ENCODE peak calls at places on chromosomes 4 and X, in ten cellular contexts. O is PC-9, A is fibroblast of pulmonary artery, S is mucosa of descending colon, G is cardiac muscle cell, T is pancreas, X is mesothelial cell of epicardium, L is fibroblast of villous mesenchyme, C is CD14-positive monocyte, I is astrocyte. B is an unnamed sample.

GRCh38 chrX:21975827-21976226 is 35.3 kb downstream of the SMS start:
- DNase-seq in O (no peak), A (peak), T (no peak), L (peak), I (peak), S (no peak), C (no peak), X (no peak), G (no peak), B (no peak)

GRCh38 chr4:40335508-40335860 is 351 bp downstream of the CHRNA9 start:
- DNase-seq in O (no peak), T (no peak), G (no peak), L (peak), X (no peak), S (no peak), C (no peak), I (peak), A (peak), B (no peak)

GRCh38 chrX:31209005-31209612 is 137.3 kb upstream of the FTHL17 start:
- DNase-seq in A (no peak), C (no peak), I (peak), O (no peak), L (peak), T (no peak), G (no peak), S (no peak), X (no peak), B (no peak)

GRCh38 chr4:133995243-133995960 is 206.2 kb downstream of the PABPC4L start:
- DNase-seq in C (no peak), O (no peak), L (no peak), I (no peak), X (no peak), T (no peak), S (no peak), A (no peak), G (no peak), B (no peak)

GRCh38 chrX:103356023-103356798 is at the start of gene TCEAL9:
- DNase-seq in T (peak), I (peak), X (no peak), G (peak), A (peak), S (peak), O (peak), L (peak), C (no peak), B (no peak)

GRCh38 chr4:8315343-8316250 is 46.0 kb downstream of the HTRA3 start:
- DNase-seq in O (peak), C (no peak), I (peak), L (peak), A (peak), X (peak), G (peak), T (peak), S (no peak), B (no peak)

GRCh38 chr4:48369248-48369647 is 27.9 kb downstream of the SLAIN2 start:
- DNase-seq in G (no peak), S (no peak), T (no peak), O (no peak), L (no peak), X (no peak), A (peak), I (peak), C (no peak), B (no peak)

GRCh38 chrX:155333701-155334100 is 713 bp downstream of the CLIC2 start:
- DNase-seq in S (no peak), O (no peak), T (no peak), L (no peak), I (no peak), G (no peak), A (no peak), C (no peak), X (no peak), B (no peak)

GRCh38 chrX:106619797-106620196 is 8.0 kb downstream of the RADX start:
- DNase-seq in X (no peak), L (peak), C (no peak), S (no peak), O (no peak), G (peak), I (no peak), T (no peak), A (peak), B (no peak)

GRCh38 chr4:20248155-20248558 is 3.5 kb upstream of the SLIT2 start:
- DNase-seq in X (no peak), A (peak), S (no peak), O (peak), T (no peak), I (peak), G (peak), C (no peak), L (peak), B (no peak)

GRCh38 chr4:168613869-168614268 is 117.0 kb downstream of the PALLD start:
- DNase-seq in T (no peak), X (no peak), I (no peak), O (no peak), L (no peak), G (no peak), A (no peak), C (no peak), S (no peak), B (no peak)

GRCh38 chrX:124274438-124275166 is 57.9 kb upstream of the TEX13D start:
- DNase-seq in T (no peak), O (no peak), G (peak), C (no peak), X (no peak), L (no peak), I (no peak), S (no peak), A (no peak), B (no peak)

GRCh38 chrX:131729295-131729694 is 185.4 kb downstream of the OR13H1 start:
- DNase-seq in X (no peak), C (no peak), S (no peak), G (no peak), L (peak), I (peak), T (peak), O (no peak), A (no peak), B (peak)

GRCh38 chr4:4704267-4704666 is 155.2 kb upstream of the MSX1 start:
- DNase-seq in G (no peak), O (no peak), T (no peak), X (no peak), I (no peak), A (peak), L (peak), C (no peak), S (no peak), B (no peak)

GRCh38 chr4:22678851-22679517 is 13.8 kb upstream of the GBA3 start:
- DNase-seq in T (no peak), L (no peak), G (no peak), C (no peak), I (peak), X (no peak), S (no peak), A (no peak), O (no peak), B (no peak)

GRCh38 chr4:84582988-84583870 is at the start of gene CDS1:
- DNase-seq in S (peak), T (peak), X (peak), I (no peak), O (peak), A (no peak), G (peak), L (no peak), C (peak), B (no peak)

GRCh38 chr4:53695540-53696463 is 104.5 kb upstream of the LNX1 start:
- DNase-seq in C (no peak), G (no peak), T (no peak), A (no peak), S (no peak), L (no peak), I (no peak), X (no peak), O (no peak), B (no peak)

GRCh38 chrX:19382500-19383145 is 38.9 kb downstream of the PDHA1 start:
- DNase-seq in I (no peak), T (peak), X (no peak), G (peak), S (peak), A (peak), C (peak), O (peak), L (peak), B (no peak)

GRCh38 chrX:129777218-129777768 is 2.5 kb upstream of the SASH3 start:
- DNase-seq in T (no peak), A (no peak), C (peak), O (peak), S (peak), I (no peak), G (no peak), X (no peak), L (no peak), B (no peak)

DNA sequence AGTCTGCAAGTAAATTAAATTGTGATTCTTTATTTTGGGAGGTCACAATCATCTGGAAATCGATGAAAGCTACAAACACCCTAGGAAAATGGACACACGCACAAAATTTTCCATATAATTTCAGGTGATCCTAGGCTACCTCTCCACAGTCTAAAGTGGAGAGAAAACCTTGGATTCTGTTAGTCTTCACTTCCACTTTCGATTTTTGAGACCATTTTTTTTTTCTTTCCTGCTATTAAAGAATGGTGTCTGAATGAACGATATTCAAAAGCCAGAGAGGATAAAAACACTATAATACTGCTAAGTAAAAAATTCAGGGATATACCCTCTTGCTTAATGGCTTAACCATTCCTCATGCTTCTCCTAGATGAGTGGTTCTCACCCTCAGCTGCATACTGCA is 1.7 kb downstream of the FBXL5 start:
- DNase-seq in T (no peak), G (no peak), I (no peak), X (no peak), S (no peak), O (no peak), C (no peak), L (no peak), A (no peak), B (no peak)
- TF ChIP-seq CTCF in T (no peak), G (no peak), I (no peak), X (no peak), S (no peak), O (no peak), C (no peak), L (no peak), A (no peak), B (no peak)

GRCh38 chr4:165055601-165056000 is 1.9 kb downstream of the TRIM75 start:
- DNase-seq in A (no peak), X (no peak), O (no peak), T (no peak), C (no peak), S (no peak), G (no peak), L (no peak), I (no peak), B (no peak)

GRCh38 chr4:165058676-165059075 is 5.0 kb downstream of the TRIM75 start:
- DNase-seq in X (no peak), T (no peak), S (no peak), C (no peak), G (no peak), O (no peak), L (no peak), A (no peak), I (no peak), B (no peak)

DNA sequence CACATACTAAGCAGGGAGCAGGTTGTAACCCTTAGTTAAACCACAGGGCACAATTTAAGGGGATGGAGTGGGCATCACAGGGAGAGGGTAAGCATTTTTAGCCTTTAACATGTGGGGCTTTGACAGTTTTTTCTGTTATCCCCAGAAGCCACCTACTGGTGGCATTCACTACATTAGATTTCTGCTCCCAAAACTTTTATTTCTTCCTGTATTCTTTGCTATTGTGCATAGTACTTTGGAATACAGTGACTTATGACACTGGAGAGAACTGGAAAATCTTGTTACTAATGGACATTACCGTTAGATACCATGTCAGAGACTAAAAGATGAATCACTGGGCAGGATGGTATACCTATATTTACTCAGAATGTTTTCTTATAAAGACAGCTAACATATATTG is 7.3 kb downstream of the TRIM75 start:
- DNase-seq in G (no peak), C (no peak), X (no peak), S (no peak), I (no peak), O (no peak), L (no peak), T (no peak), A (no peak), B (no peak)
- TF ChIP-seq CTCF in G (no peak), C (no peak), X (no peak), S (no peak), I (no peak), O (peak), L (peak), T (no peak), A (peak), B (no peak)

GRCh38 chr4:138056541-138056940 is 185.6 kb downstream of the SLC7A11 start:
- DNase-seq in L (no peak), S (no peak), I (no peak), O (peak), A (no peak), T (no peak), X (no peak), C (no peak), G (no peak), B (no peak)

GRCh38 chr4:138051157-138051556 is 191.0 kb downstream of the SLC7A11 start:
- DNase-seq in L (no peak), S (no peak), A (no peak), O (no peak), G (no peak), I (peak), C (no peak), T (no peak), X (no peak), B (no peak)

GRCh38 chr4:138050601-138051000 is 191.5 kb downstream of the SLC7A11 start:
- DNase-seq in S (no peak), I (no peak), T (no peak), O (no peak), A (no peak), L (no peak), C (no peak), G (no peak), X (no peak), B (no peak)

GRCh38 chr4:138053601-138054322 is 188.4 kb downstream of the SLC7A11 start:
- DNase-seq in O (no peak), T (no peak), L (peak), X (no peak), C (no peak), I (peak), S (no peak), A (peak), G (no peak), B (no peak)

GRCh38 chr4:138055890-138056289 is 186.3 kb downstream of the SLC7A11 start:
- DNase-seq in A (no peak), L (no peak), C (no peak), O (no peak), G (no peak), S (no peak), X (no peak), I (peak), T (no peak), B (no peak)
- TF ChIP-seq CTCF in A (no peak), L (no peak), C (no peak), O (no peak), G (no peak), S (no peak), X (no peak), I (no peak), T (no peak), B (no peak)

GRCh38 chr4:104393649-104394048 is 101.0 kb downstream of the CXXC4 start:
- DNase-seq in I (no peak), T (no peak), L (no peak), S (no peak), O (no peak), G (no peak), X (no peak), C (no peak), A (no peak), B (no peak)

GRCh38 chr4:104395219-104395618 is 99.5 kb downstream of the CXXC4 start:
- DNase-seq in G (no peak), A (no peak), C (no peak), S (no peak), T (no peak), L (no peak), O (no peak), I (peak), X (no peak), B (no peak)

DNA sequence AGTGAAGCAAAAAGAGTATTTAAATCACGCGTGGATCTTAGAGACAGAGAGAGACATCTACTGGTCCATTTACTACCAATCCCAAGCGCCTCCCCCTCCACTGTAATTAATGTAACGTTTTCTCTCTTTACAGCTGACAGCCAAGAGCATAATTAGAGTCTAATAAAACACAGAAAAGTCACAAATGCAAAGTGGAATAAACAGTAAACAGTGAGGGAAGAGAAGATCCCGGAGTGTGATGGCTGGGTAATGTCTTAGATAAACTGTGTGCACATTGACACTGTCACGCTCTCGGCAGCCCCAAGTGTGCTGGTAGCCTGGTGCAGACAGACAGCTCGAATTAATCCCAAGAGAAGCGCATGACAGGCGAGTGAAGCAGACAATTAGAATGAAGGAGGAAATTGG is 100.3 kb downstream of the CXXC4 start:
- DNase-seq in I (no peak), S (no peak), T (no peak), G (peak), C (no peak), O (no peak), A (no peak), L (no peak), X (no peak), B (no peak)
- TF ChIP-seq CTCF in I (no peak), S (no peak), T (no peak), G (no peak), C (no peak), O (no peak), A (no peak), L (no peak), X (no peak), B (no peak)

GRCh38 chrX:118498351-118498750 is 2.7 kb downstream of the DOCK11 start:
- DNase-seq in T (no peak), X (no peak), S (no peak), G (no peak), A (no peak), O (no peak), L (no peak), C (no peak), I (no peak), B (no peak)

GRCh38 chrX:118497180-118497814 is 1.7 kb downstream of the DOCK11 start:
- DNase-seq in C (no peak), I (no peak), X (no peak), L (no peak), G (no peak), A (no peak), S (no peak), O (no peak), T (no peak), B (no peak)

GRCh38 chrX:118498755-118499154 is 3.1 kb downstream of the DOCK11 start:
- DNase-seq in L (no peak), I (no peak), A (no peak), X (no peak), T (no peak), C (no peak), S (no peak), O (no peak), G (no peak), B (no peak)

GRCh38 chrX:118496763-118497079 is 1.1 kb downstream of the DOCK11 start:
- DNase-seq in X (no peak), L (no peak), S (no peak), I (no peak), A (no peak), C (no peak), O (no peak), T (no peak), G (no peak), B (no peak)

DNA sequence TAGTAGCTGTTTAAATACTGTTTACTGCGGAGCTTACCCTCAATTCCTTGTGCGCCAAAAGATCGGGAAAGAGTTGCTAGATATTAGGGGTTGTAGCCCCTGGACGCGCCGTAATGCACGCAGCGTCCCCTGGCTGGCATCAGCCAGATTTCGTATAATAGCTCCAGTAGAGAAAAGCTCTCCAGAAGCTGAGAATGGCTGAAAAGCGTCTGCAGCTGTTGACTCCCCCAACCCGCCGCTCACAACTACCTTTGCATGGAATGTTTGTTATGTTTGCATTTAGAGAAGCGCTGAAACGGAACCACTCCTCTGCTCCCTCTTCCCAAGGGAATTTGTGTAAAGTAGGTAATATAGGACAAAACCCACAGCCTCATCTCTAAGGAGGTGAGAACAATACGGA is 3.7 kb downstream of the DOCK11 start:
- DNase-seq in G (peak), A (no peak), I (no peak), C (no peak), L (no peak), O (no peak), T (no peak), S (no peak), X (no peak), B (no peak)
- TF ChIP-seq CTCF in G (no peak), A (no peak), I (no peak), C (no peak), L (no peak), O (no peak), T (no peak), S (no peak), X (no peak), B (no peak)